ENCODE peak calls at places on chromosomes 4 and X, in eight cellular contexts. X is tibial nerve; Z is lower lobe of right lung; K is breast epithelium; B is CD4-positive, CD25-positive, alpha-beta regulatory T cell; P is mesenchymal stem cell; V is PC-9; M is mammary epithelial cell. L is an unnamed sample.

GRCh38 chr4:67779631-67780030 is 25.4 kb upstream of the GNRHR start:
- DNase-seq in X (no peak), Z (no peak), K (no peak), B (no peak), P (no peak), V (no peak), M (peak; percentile 95), L (no peak)

GRCh38 chr4:78764498-78764961 is 11.6 kb upstream of the BMP2K start:
- DNase-seq in X (no peak), Z (no peak), K (no peak), B (no peak), P (peak; percentile 39), V (no peak), M (peak; percentile 68), L (no peak)

GRCh38 chrX:147911192-147912022 is at the start of gene FMR1:
- DNase-seq in X (peak; percentile 89), Z (peak; percentile 95), K (peak; percentile 94), B (peak; percentile 91), P (peak; percentile 91), V (peak; percentile 89), M (peak; percentile 85), L (peak; percentile 94)

GRCh38 chr4:31051151-31051550 is 331.0 kb downstream of the PCDH7 start:
- DNase-seq in X (no peak), Z (no peak), K (no peak), B (no peak), P (peak; percentile 27), V (no peak), M (no peak), L (no peak)

GRCh38 chrX:72048515-72049455 is 82.9 kb downstream of the RTL5 start:
- DNase-seq in X (no peak), Z (no peak), K (no peak), B (no peak), P (no peak), V (no peak), M (no peak), L (peak; percentile 4)

GRCh38 chr4:158446106-158446505 is 75.6 kb upstream of the RXFP1 start:
- DNase-seq in X (no peak), Z (no peak), K (no peak), B (no peak), P (no peak), V (no peak), M (peak; percentile 69), L (no peak)

GRCh38 chr4:20464381-20464780 is 212.7 kb downstream of the SLIT2 start:
- DNase-seq in X (no peak), Z (no peak), K (no peak), B (no peak), P (peak; percentile 15), V (no peak), M (peak; percentile 62), L (no peak)

GRCh38 chr4:90357117-90357710 is 230.0 kb downstream of the CCSER1 start:
- DNase-seq in X (no peak), Z (no peak), K (no peak), B (no peak), P (peak; percentile 64), V (peak; percentile 48), M (peak; percentile 36), L (no peak)

GRCh38 chr4:112975567-112976355 is 73.7 kb upstream of the ANK2 start:
- DNase-seq in X (no peak), Z (no peak), K (no peak), B (no peak), P (no peak), V (no peak), M (no peak), L (no peak)

GRCh38 chr4:17164656-17165055 is 266.2 kb upstream of the LDB2 start:
- DNase-seq in X (no peak), Z (no peak), K (no peak), B (no peak), P (no peak), V (no peak), M (no peak), L (no peak)

GRCh38 chr4:10117424-10118354 is 1.1 kb upstream of the WDR1 start:
- DNase-seq in X (no peak), Z (no peak), K (peak; percentile 58), B (no peak), P (peak; percentile 37), V (no peak), M (no peak), L (peak; percentile 38)

DNA sequence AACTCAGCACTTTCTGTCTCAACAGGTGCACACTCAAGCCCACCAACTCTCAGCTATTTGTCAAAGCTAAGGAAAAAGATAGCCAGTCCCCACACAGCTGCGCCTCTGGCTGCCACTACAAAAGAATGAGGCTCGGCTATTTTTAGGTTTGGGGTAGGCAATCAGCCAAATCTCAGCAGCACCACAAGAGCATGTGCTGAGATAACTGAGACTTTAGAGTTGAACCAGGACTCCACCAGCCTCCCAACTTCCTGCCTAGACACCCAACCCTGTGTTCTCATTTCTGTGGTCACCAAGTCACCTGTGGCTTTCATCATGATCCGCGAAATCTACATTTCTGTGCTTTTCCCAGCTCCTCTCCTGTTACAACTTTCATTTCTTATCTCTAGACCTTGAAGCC is 28.0 kb downstream of the DMD start:
- DNase-seq in X (no peak), Z (no peak), K (no peak), B (no peak), P (peak; percentile 43), V (no peak), M (peak; percentile 23), L (peak; percentile 29)
- H3K27ac ChIP-seq in X (no peak overlapping the region), Z (no peak overlapping the region), K (no peak overlapping the region), B (no peak overlapping the region), P (no peak overlapping the region), V (no peak overlapping the region), M (no peak overlapping the region), L (no peak overlapping the region)

GRCh38 chr4:7828926-7829325 is 110.7 kb downstream of the AFAP1 start:
- DNase-seq in X (no peak), Z (no peak), K (no peak), B (no peak), P (peak; percentile 85), V (no peak), M (peak; percentile 56), L (no peak)

GRCh38 chr4:7826909-7827306 is 112.8 kb downstream of the AFAP1 start:
- DNase-seq in X (no peak), Z (no peak), K (no peak), B (no peak), P (no peak), V (no peak), M (no peak), L (no peak)

GRCh38 chr4:7827566-7827965 is 112.1 kb downstream of the AFAP1 start:
- DNase-seq in X (no peak), Z (no peak), K (no peak), B (no peak), P (no peak), V (no peak), M (no peak), L (no peak)

GRCh38 chr4:7829687-7830580 is 109.7 kb downstream of the AFAP1 start:
- DNase-seq in X (no peak), Z (no peak), K (no peak), B (no peak), P (no peak), V (no peak), M (no peak), L (no peak)

DNA sequence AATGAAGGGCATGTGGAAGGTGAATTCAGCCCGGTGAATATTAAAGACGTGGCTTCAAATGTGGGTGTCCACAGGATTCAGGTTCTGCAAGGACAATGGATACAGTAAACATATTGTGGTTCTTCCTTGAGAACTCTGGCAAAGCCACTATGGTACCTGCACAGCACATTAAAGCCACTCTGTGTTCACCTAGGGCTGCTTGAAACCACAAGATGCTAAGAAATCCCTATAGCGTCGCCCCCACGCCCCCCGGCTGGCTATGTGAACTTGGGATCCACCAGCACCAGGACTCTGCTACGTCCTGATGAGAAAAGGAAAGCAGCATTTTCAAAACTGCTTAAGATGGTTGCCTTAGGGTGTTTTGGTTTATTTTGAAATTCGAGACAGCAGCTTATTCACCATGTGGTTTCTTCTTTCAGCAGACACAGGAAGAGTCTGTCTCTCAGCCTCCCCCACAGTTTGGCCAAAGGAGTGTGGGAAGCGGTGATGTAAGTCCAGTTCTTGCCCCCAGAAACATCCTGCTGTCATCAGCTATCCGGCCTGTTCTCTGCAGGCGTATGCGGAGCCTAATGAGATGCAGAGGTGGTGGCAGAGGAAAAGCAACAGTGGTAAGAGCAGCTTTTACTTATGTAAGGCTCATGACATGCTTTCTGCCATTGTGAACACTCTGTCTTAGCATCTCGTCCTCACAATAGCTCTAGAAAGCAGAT is 111.5 kb downstream of the AFAP1 start:
- DNase-seq in X (peak; percentile 42), Z (peak; percentile 59), K (peak; percentile 89), B (peak; percentile 14), P (peak; percentile 99), V (peak; percentile 81), M (peak; percentile 96), L (no peak)
- H3K27ac ChIP-seq in X (peak overlapping the region; percentile 86), Z (peak overlapping the region; percentile 70), K (peak overlapping the region; percentile 92), B (peak overlapping the region; percentile 62), P (peak overlapping the region; percentile 94), V (peak overlapping the region; percentile 80), M (peak overlapping the region; percentile 73), L (no peak overlapping the region)

DNA sequence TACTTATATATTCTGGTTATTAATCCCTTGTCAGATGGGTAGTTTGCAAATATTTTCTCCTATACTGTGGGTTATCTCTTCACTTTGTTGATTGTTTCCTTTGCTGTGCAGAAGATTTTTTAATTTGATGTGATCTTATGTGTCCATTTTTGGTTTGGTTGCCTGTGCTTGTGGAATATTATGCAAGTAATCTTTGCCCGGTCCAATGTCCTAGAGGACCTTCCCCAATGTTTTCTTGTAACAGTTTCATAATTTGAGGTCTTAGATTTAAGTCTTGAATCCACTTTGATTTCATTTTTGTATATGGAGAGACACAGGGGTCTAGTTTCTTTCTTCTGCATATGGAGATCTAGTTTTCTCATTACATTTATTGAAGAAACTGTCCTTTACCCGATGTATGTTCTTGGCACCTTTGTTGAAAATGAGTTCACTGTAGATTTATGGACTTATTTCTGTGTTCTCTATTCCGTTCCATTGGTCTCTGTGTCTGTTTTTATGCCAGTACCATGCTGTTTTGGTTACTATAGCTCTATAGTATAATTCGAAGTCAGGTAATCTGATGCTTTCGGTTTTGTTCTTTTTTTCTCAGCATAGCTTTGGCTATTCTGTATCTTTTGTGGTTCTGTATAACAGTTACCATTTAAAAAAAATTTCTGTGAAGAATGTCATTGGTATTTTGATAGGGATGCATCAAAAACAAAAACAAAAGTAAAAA is 34.7 kb downstream of the DIAPH2 start:
- DNase-seq in X (no peak), Z (no peak), K (no peak), B (no peak), P (no peak), V (no peak), M (no peak), L (no peak)
- H3K27ac ChIP-seq in X (no peak overlapping the region), Z (no peak overlapping the region), K (no peak overlapping the region), B (no peak overlapping the region), P (no peak overlapping the region), V (no peak overlapping the region), M (no peak overlapping the region), L (no peak overlapping the region)

GRCh38 chr4:3368841-3369760 is 72.7 kb upstream of the HGFAC start:
- DNase-seq in X (no peak), Z (no peak), K (no peak), B (no peak), P (peak; percentile 18), V (no peak), M (no peak), L (no peak)

GRCh38 chr4:3371581-3372001 is 70.2 kb upstream of the HGFAC start:
- DNase-seq in X (no peak), Z (peak; percentile 36), K (no peak), B (no peak), P (peak; percentile 11), V (no peak), M (no peak), L (no peak)

GRCh38 chr4:3368334-3368733 is 73.4 kb upstream of the HGFAC start:
- DNase-seq in X (no peak), Z (no peak), K (no peak), B (no peak), P (no peak), V (no peak), M (no peak), L (no peak)

GRCh38 chr4:3371038-3371437 is 70.7 kb upstream of the HGFAC start:
- DNase-seq in X (no peak), Z (peak; percentile 40), K (no peak), B (no peak), P (peak; percentile 72), V (no peak), M (no peak), L (no peak)

GRCh38 chr4:3369781-3370660 is 71.7 kb upstream of the HGFAC start:
- DNase-seq in X (no peak), Z (peak; percentile 45), K (no peak), B (no peak), P (peak; percentile 97), V (no peak), M (peak; percentile 53), L (peak; percentile 76)
- H3K27ac ChIP-seq in X (peak overlapping the region; percentile 49), Z (peak overlapping the region; percentile 19), K (no peak overlapping the region), B (no peak overlapping the region), P (peak overlapping the region; percentile 45), V (no peak overlapping the region), M (no peak overlapping the region), L (no peak overlapping the region)